ENCODE peak calls at places on chromosomes 7 and 10, in seven cellular contexts. Z is ovary, I is OCI-LY7, T is epithelial cell of esophagus, Q is GM13977, X is WTC11, S is H9. A is an unnamed sample.

GRCh38 chr7:44383566-44383965 is 58.2 kb upstream of the CAMK2B start:
- DNase-seq in Z (no peak), I (no peak), T (no peak), Q (no peak), X (no peak), S (peak), A (no peak)

GRCh38 chr10:133257489-133258065 is 19.1 kb downstream of the ADAM8 start:
- DNase-seq in Z (peak), I (no peak), T (peak), Q (no peak), X (peak), S (peak), A (peak)

GRCh38 chr7:154960063-154960790 is 42.7 kb downstream of the PAXIP1 start:
- DNase-seq in Z (no peak), I (no peak), T (peak), Q (no peak), X (no peak), S (no peak), A (no peak)

GRCh38 chr7:34190299-34190698 is 285.0 kb downstream of the BMPER start:
- DNase-seq in Z (no peak), I (no peak), T (peak), Q (no peak), X (no peak), S (no peak), A (no peak)

GRCh38 chr10:62687230-62687748 is 117.2 kb upstream of the ADO start:
- DNase-seq in Z (no peak), I (no peak), T (peak), Q (no peak), X (no peak), S (no peak), A (no peak)

GRCh38 chr10:15324611-15325010 is 46.5 kb downstream of the FAM171A1 start:
- DNase-seq in Z (no peak), I (no peak), T (no peak), Q (no peak), X (no peak), S (no peak), A (no peak)

GRCh38 chr10:62261666-62262065 is 7.0 kb downstream of the RTKN2 start:
- DNase-seq in Z (no peak), I (no peak), T (no peak), Q (no peak), X (no peak), S (no peak), A (no peak)

GRCh38 chr10:70265032-70265689 is 18.6 kb downstream of the NPFFR1 start:
- DNase-seq in Z (no peak), I (peak), T (peak), Q (peak), X (peak), S (peak), A (peak)

GRCh38 chr10:6301482-6302083 is 98.9 kb downstream of the PFKFB3 start:
- DNase-seq in Z (no peak), I (no peak), T (peak), Q (no peak), X (no peak), S (no peak), A (no peak)

GRCh38 chr7:142932386-142933091 is 1.0 kb downstream of the TRPV5 start:
- DNase-seq in Z (no peak), I (no peak), T (no peak), Q (no peak), X (no peak), S (no peak), A (no peak)

GRCh38 chr10:94042001-94042813 is 48.5 kb downstream of the PLCE1 start:
- DNase-seq in Z (no peak), I (no peak), T (peak), Q (no peak), X (no peak), S (peak), A (no peak)

GRCh38 chr10:44742169-44742732 is 168.9 kb upstream of the TMEM72 start:
- DNase-seq in Z (no peak), I (no peak), T (no peak), Q (no peak), X (no peak), S (no peak), A (no peak)

GRCh38 chr7:111392976-111393762 is 169.1 kb downstream of the IMMP2L start:
- DNase-seq in Z (no peak), I (no peak), T (no peak), Q (no peak), X (no peak), S (no peak), A (no peak)

GRCh38 chr10:62352356-62352963 is 21.7 kb upstream of the ZNF365 start:
- DNase-seq in Z (no peak), I (no peak), T (peak), Q (no peak), X (no peak), S (no peak), A (no peak)

GRCh38 chr7:105594034-105594433 is 12.7 kb upstream of the EFCAB10 start:
- DNase-seq in Z (no peak), I (no peak), T (no peak), Q (no peak), X (no peak), S (no peak), A (no peak)

GRCh38 chr10:130054021-130054420 is 56.6 kb downstream of the C10orf143 start:
- DNase-seq in Z (no peak), I (no peak), T (no peak), Q (no peak), X (no peak), S (no peak), A (no peak)

GRCh38 chr10:96261930-96262329 is 9.4 kb downstream of the BLNK start:
- DNase-seq in Z (no peak), I (no peak), T (no peak), Q (no peak), X (no peak), S (no peak), A (no peak)

GRCh38 chr10:33734393-33735110 is 400.1 kb upstream of the NRP1 start:
- DNase-seq in Z (no peak), I (no peak), T (no peak), Q (no peak), X (no peak), S (no peak), A (no peak)

GRCh38 chr7:155543011-155543881 is 3.1 kb downstream of the CNPY1 start:
- DNase-seq in Z (peak), I (no peak), T (no peak), Q (no peak), X (no peak), S (peak), A (no peak)

GRCh38 chr7:42747073-42747472 is 164.8 kb downstream of the C7orf25 start:
- DNase-seq in Z (no peak), I (no peak), T (no peak), Q (no peak), X (no peak), S (no peak), A (no peak)

GRCh38 chr10:48455392-48456151 is 149.1 kb downstream of the MAPK8 start:
- DNase-seq in Z (peak), I (no peak), T (no peak), Q (no peak), X (no peak), S (peak), A (no peak)

GRCh38 chr10:82668266-82668665 is 793.3 kb downstream of the NRG3 start:
- DNase-seq in Z (no peak), I (no peak), T (no peak), Q (no peak), X (no peak), S (no peak), A (no peak)

GRCh38 chr10:89129850-89130396 is 77.2 kb downstream of the CH25H start:
- DNase-seq in Z (no peak), I (no peak), T (peak), Q (no peak), X (no peak), S (no peak), A (no peak)

GRCh38 chr10:11074536-11075267 is 57.0 kb downstream of the CELF2 start:
- DNase-seq in Z (no peak), I (no peak), T (no peak), Q (no peak), X (no peak), S (no peak), A (no peak)

GRCh38 chr10:116138897-116139296 is 134.1 kb downstream of the GFRA1 start:
- DNase-seq in Z (no peak), I (no peak), T (peak), Q (no peak), X (no peak), S (no peak), A (no peak)

GRCh38 chr10:4033341-4033896 is 248.4 kb upstream of the KLF6 start:
- DNase-seq in Z (no peak), I (no peak), T (no peak), Q (peak), X (no peak), S (no peak), A (no peak)

GRCh38 chr10:17134737-17135260 is 5.2 kb upstream of the CUBN start:
- DNase-seq in Z (no peak), I (no peak), T (no peak), Q (no peak), X (no peak), S (no peak), A (no peak)

GRCh38 chr10:119640384-119640783 is 10.8 kb upstream of the BAG3 start:
- DNase-seq in Z (no peak), I (no peak), T (no peak), Q (no peak), X (no peak), S (no peak), A (no peak)

GRCh38 chr7:6159524-6160011 is 112.9 kb downstream of the CYTH3 start:
- DNase-seq in Z (no peak), I (no peak), T (no peak), Q (no peak), X (no peak), S (no peak), A (no peak)

GRCh38 chr10:122853665-122854313 is 8.1 kb upstream of the CUZD1 start:
- DNase-seq in Z (no peak), I (no peak), T (no peak), Q (no peak), X (no peak), S (no peak), A (no peak)

GRCh38 chr10:61903184-61903990 is 1.9 kb downstream of the ARID5B start:
- DNase-seq in Z (peak), I (peak), T (peak), Q (peak), X (no peak), S (peak), A (peak)

GRCh38 chr10:114283091-114283490 is 44.0 kb downstream of the VWA2 start:
- DNase-seq in Z (no peak), I (no peak), T (no peak), Q (no peak), X (no peak), S (no peak), A (no peak)

GRCh38 chr10:117781216-117781836 is 238.8 kb downstream of the EMX2 start:
- DNase-seq in Z (no peak), I (no peak), T (no peak), Q (no peak), X (no peak), S (no peak), A (no peak)

GRCh38 chr10:20954519-20954918 is 57.4 kb upstream of the NEBL start:
- DNase-seq in Z (no peak), I (no peak), T (no peak), Q (no peak), X (peak), S (peak), A (no peak)

GRCh38 chr7:157265051-157265450 is 71.8 kb upstream of the DNAJB6 start:
- DNase-seq in Z (peak), I (no peak), T (no peak), Q (no peak), X (no peak), S (no peak), A (no peak)

GRCh38 chr10:82038587-82038986 is 163.6 kb downstream of the NRG3 start:
- DNase-seq in Z (no peak), I (no peak), T (no peak), Q (no peak), X (no peak), S (no peak), A (no peak)

GRCh38 chr7:32506266-32507054 is 11.2 kb downstream of the AVL9 start:
- DNase-seq in Z (no peak), I (no peak), T (peak), Q (no peak), X (no peak), S (no peak), A (no peak)

GRCh38 chr10:119315128-119316001 is 108.0 kb downstream of the GRK5 start:
- DNase-seq in Z (no peak), I (no peak), T (peak), Q (peak), X (no peak), S (peak), A (no peak)

GRCh38 chr10:86403183-86403797 is 36.7 kb upstream of the GRID1 start:
- DNase-seq in Z (no peak), I (no peak), T (no peak), Q (no peak), X (no peak), S (no peak), A (no peak)

DNA sequence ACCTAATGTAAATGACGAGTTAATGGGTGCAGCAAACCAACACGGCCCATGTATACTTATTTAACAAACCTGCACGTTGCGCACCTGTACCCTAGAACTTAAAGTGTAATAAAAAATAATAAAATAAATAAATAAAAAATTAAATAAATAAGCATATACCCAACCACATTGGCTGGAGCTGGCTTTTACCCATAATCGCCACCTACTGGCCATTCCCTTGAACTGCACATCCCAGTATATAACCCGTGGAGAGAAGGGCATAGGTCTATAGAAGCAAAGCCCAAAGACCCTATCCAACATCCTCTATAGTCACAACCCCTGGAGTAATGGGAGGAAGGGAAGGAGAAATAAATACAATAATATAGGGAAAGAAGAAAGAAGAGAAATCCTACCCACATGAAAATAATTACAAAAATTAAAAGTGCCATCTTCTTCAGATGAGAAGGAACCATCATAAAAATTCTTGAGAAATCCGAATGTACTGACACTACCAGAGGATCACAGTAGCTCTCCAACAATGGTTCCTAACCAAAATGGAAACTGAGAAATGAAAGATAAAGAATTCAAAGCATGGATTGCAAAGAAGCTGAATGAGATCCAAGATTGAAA is 65.6 kb downstream of the TWIST1 start:
- DNase-seq in Z (no peak), I (peak), T (peak), Q (peak), X (peak), S (no peak), A (peak)
- TF ChIP-seq CTCF in Z (no peak), I (peak), T (peak), Q (peak), X (peak), S (peak), A (peak)

GRCh38 chr7:149126662-149127321 is 668 bp upstream of the ZNF425 start:
- DNase-seq in Z (peak), I (peak), T (peak), Q (peak), X (no peak), S (no peak), A (peak)
- TF ChIP-seq CTCF in Z (no peak), I (no peak), T (no peak), Q (no peak), X (no peak), S (no peak), A (no peak)

GRCh38 chr7:18873674-18874341 is 243.6 kb downstream of the TWIST1 start:
- DNase-seq in Z (no peak), I (no peak), T (peak), Q (no peak), X (peak), S (peak), A (peak)
- TF ChIP-seq CTCF in Z (no peak), I (no peak), T (peak), Q (no peak), X (peak), S (peak), A (peak)

DNA sequence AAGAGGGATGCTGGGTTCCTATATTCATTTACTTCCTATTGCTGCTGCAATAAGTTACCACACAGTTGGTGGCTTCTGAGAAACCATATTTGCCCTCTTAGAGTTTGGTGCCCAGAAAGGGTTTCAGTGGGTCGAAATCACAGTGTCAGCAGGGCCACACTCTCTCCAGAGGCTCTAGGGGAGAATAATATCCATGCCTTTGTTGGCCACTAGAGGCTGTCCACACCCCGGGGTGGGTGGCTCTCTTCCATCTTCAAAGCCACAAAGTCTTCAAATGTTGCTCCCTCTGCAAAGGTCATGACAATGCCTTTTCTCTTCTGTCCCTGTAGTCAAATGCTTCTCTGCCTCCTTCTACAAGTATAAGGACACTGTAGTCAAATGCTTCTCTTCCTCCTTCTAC is 989.4 kb downstream of the CCSER2 start:
- DNase-seq in Z (no peak), I (no peak), T (no peak), Q (no peak), X (no peak), S (no peak), A (no peak)
- TF ChIP-seq CTCF in Z (no peak), I (peak), T (no peak), Q (no peak), X (peak), S (peak), A (no peak)

GRCh38 chr10:71368639-71369038 is 28.1 kb upstream of the CDH23 start:
- DNase-seq in Z (no peak), I (peak), T (no peak), Q (no peak), X (no peak), S (no peak), A (no peak)
- TF ChIP-seq CTCF in Z (no peak), I (peak), T (no peak), Q (no peak), X (no peak), S (peak), A (no peak)

DNA sequence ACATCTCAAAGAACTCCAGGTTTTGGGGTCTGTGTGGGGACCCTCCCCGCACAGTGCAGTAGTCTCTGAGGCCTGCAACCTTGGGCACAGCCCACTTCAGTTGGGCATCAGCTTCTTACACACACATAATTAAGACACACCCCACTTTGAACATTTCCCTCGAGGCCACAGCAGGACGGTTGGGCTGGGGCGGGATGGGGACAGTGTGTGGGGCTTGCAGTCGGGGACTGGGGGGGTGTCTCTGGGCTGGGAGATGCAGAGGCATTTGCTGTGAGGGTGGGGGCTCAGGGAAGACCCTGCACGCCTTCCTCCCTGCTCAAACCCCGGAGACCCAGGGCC is 1.2 kb downstream of the LFNG start:
- DNase-seq in Z (no peak), I (no peak), T (peak), Q (no peak), X (no peak), S (no peak), A (no peak)
- TF ChIP-seq CTCF in Z (no peak), I (no peak), T (no peak), Q (no peak), X (no peak), S (no peak), A (no peak)

GRCh38 chr10:125375210-125375609 is 214.8 kb upstream of the CTBP2 start:
- DNase-seq in Z (no peak), I (no peak), T (peak), Q (no peak), X (no peak), S (no peak), A (no peak)
- TF ChIP-seq CTCF in Z (no peak), I (peak), T (peak), Q (no peak), X (no peak), S (no peak), A (no peak)

DNA sequence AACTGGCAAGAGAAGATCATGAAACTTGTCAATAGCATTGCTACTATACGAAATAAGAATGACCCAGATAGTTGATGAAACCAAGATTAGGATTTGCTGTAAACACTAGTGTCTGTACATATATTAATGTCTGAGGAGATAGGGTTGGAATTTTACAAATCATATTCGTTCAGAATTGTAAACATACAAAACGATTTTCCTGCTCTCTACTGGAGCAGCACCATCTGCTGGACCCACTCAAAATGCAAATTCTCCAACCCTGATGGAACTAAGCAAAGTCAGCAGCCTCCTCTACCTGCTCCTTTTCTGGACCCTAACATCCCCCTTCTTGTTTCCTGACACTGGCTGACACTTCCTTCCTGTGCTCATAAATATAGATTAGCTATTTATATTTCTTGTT is 29.4 kb upstream of the SGMS1 start:
- DNase-seq in Z (no peak), I (peak), T (peak), Q (no peak), X (no peak), S (no peak), A (no peak)
- TF ChIP-seq CTCF in Z (no peak), I (peak), T (peak), Q (peak), X (no peak), S (peak), A (no peak)

GRCh38 chr10:128660726-128661125 is 534.5 kb upstream of the MKI67 start:
- DNase-seq in Z (no peak), I (no peak), T (no peak), Q (no peak), X (no peak), S (no peak), A (no peak)
- TF ChIP-seq CTCF in Z (no peak), I (peak), T (peak), Q (no peak), X (no peak), S (peak), A (no peak)

A was measured in endothelial cell.